ENCODE peak calls at places on chromosomes 5 and 9, in six cellular contexts. T, L, X, S, G and N are unnamed samples.

GRCh38 chr9:98225015-98225442 is 30.4 kb downstream of the TBC1D2 start:
- DNase-seq in T (no peak), L (no peak), X (peak; percentile 29), S (no peak), G (no peak), N (no peak)

GRCh38 chr5:105885266-105885665 is 1785.5 kb downstream of the EFNA5 start:
- DNase-seq in T (no peak), L (no peak), X (no peak), S (peak; percentile 37), G (peak; percentile 19), N (no peak)

GRCh38 chr5:51495672-51496071 is 112.4 kb downstream of the ISL1 start:
- DNase-seq in T (no peak), L (no peak), X (no peak), S (peak; percentile 5), G (peak; percentile 78), N (no peak)

GRCh38 chr5:179820483-179821297 is at the start of gene SQSTM1:
- DNase-seq in T (peak; percentile 84), L (peak; percentile 77), X (peak; percentile 89), S (peak; percentile 85), G (peak; percentile 50), N (peak; percentile 74)

GRCh38 chr5:176901260-176902101 is 2.3 kb upstream of the HK3 start:
- DNase-seq in T (no peak), L (no peak), X (no peak), S (no peak), G (no peak), N (no peak)

GRCh38 chr9:27888661-27889295 is 315.5 kb upstream of the C9orf72 start:
- DNase-seq in T (peak; percentile 25), L (no peak), X (peak; percentile 50), S (peak; percentile 14), G (no peak), N (no peak)

GRCh38 chr5:39323542-39323941 is 40.8 kb downstream of the C9 start:
- DNase-seq in T (no peak), L (no peak), X (no peak), S (no peak), G (no peak), N (no peak)

GRCh38 chr5:62509823-62510222 is 68.8 kb upstream of the LRRC70 start:
- DNase-seq in T (no peak), L (no peak), X (no peak), S (no peak), G (peak; percentile 25), N (no peak)

GRCh38 chr5:1896602-1897376 is 14.1 kb upstream of the IRX4 start:
- DNase-seq in T (no peak), L (no peak), X (no peak), S (no peak), G (no peak), N (no peak)

GRCh38 chr5:111028865-111029264 is 42.6 kb upstream of the TSLP start:
- DNase-seq in T (no peak), L (no peak), X (no peak), S (no peak), G (no peak), N (no peak)

GRCh38 chr5:43037929-43038510 is 2.1 kb downstream of the ANXA2R start:
- DNase-seq in T (no peak), L (no peak), X (no peak), S (peak; percentile 90), G (peak; percentile 90), N (no peak)

GRCh38 chr5:94849821-94850736 is 231.6 kb downstream of the SLF1 start:
- DNase-seq in T (no peak), L (no peak), X (peak; percentile 44), S (peak; percentile 88), G (peak; percentile 65), N (no peak)

GRCh38 chr9:109974143-109974917 is 194.3 kb downstream of the PALM2AKAP2 start:
- DNase-seq in T (peak; percentile 27), L (no peak), X (no peak), S (no peak), G (no peak), N (no peak)

GRCh38 chr9:21473236-21473635 is 8.9 kb downstream of the IFNE start:
- DNase-seq in T (no peak), L (no peak), X (no peak), S (peak; percentile 17), G (no peak), N (no peak)

GRCh38 chr5:20340123-20340522 is 352.1 kb upstream of the CDH18 start:
- DNase-seq in T (no peak), L (no peak), X (no peak), S (no peak), G (no peak), N (peak; percentile 8)

GRCh38 chr5:20331826-20332225 is 343.8 kb upstream of the CDH18 start:
- DNase-seq in T (no peak), L (no peak), X (no peak), S (no peak), G (no peak), N (no peak)

DNA sequence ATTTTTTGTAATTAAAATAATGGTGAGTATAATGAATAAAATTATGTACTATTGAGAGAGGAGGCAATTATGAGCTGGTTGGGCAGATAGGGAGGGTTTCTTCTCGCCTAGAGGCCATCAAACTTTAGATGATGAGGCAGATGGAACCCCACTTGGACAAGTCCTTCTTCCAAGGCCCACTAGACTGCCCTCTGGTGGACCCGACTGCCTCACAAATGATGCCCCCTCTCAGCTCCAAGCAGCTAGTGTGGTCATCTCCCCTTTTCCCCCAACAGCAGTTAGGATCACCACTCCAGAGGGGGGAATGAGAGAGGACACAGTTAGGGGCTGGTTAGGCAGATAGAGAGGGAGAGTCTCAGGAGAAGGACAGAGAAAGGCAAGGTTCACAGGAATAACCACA is 348.0 kb upstream of the CDH18 start:
- DNase-seq in T (no peak), L (no peak), X (peak; percentile 5), S (peak; percentile 1), G (no peak), N (no peak)
- TF ChIP-seq CTCF in T (no peak), L (no peak), X (no peak), S (peak; percentile 27), G (no peak), N (no peak)

GRCh38 chr5:107522456-107522855 is 148.3 kb downstream of the EFNA5 start:
- DNase-seq in T (no peak), L (no peak), X (no peak), S (no peak), G (no peak), N (no peak)
- TF ChIP-seq CTCF in T (no peak), L (no peak), X (no peak), S (no peak), G (no peak), N (no peak)

GRCh38 chr5:24232929-24233328 is 411.8 kb downstream of the CDH10 start:
- DNase-seq in T (no peak), L (no peak), X (no peak), S (no peak), G (no peak), N (no peak)
- TF ChIP-seq CTCF in T (no peak), L (no peak), X (no peak), S (no peak), G (no peak), N (no peak)

GRCh38 chr5:55232985-55233928 is at the start of gene CCNO:
- DNase-seq in T (peak; percentile 88), L (peak; percentile 42), X (peak; percentile 84), S (peak; percentile 68), G (peak; percentile 62), N (peak; percentile 76)
- TF ChIP-seq CTCF in T (no peak), L (no peak), X (peak; percentile 1), S (no peak), G (no peak), N (no peak)

GRCh38 chr5:21654-22233 is 70.2 kb upstream of the PLEKHG4B start:
- DNase-seq in T (no peak), L (no peak), X (no peak), S (peak; percentile 22), G (no peak), N (no peak)
- TF ChIP-seq CTCF in T (no peak), L (no peak), X (peak; percentile 44), S (peak; percentile 53), G (peak; percentile 47), N (no peak)

GRCh38 chr9:134858051-134858841 is 22.4 kb upstream of the FCN2 start:
- DNase-seq in T (no peak), L (no peak), X (no peak), S (peak; percentile 24), G (peak; percentile 56), N (peak; percentile 47)
- TF ChIP-seq CTCF in T (no peak), L (no peak), X (no peak), S (peak; percentile 22), G (no peak), N (peak; percentile 21)